ENCODE peak calls at places on chromosomes 12 and 14, in four cellular contexts. E is T-helper 1 cell, Z is endothelial cell, K is nephron progenitor cell. A is an unnamed sample.

GRCh38 chr14:23119362-23120327 is 590 bp upstream of the CEBPE start:
- DNase-seq in Z (no peak), K (no peak), E (no peak), A (no peak)

GRCh38 chr12:116058574-116058973 is 218.9 kb downstream of the MED13L start:
- DNase-seq in K (no peak), E (no peak), Z (no peak), A (no peak)

GRCh38 chr14:102749833-102750775 is 27.1 kb upstream of the TRAF3 start:
- DNase-seq in K (no peak), Z (no peak), E (no peak), A (no peak)

GRCh38 chr12:2526371-2526770 is 268.4 kb upstream of the FKBP4 start:
- DNase-seq in K (no peak), Z (no peak), E (no peak), A (no peak)

GRCh38 chr14:104424406-104425072 is 155.0 kb upstream of the C14orf180 start:
- DNase-seq in E (no peak), K (peak), Z (no peak), A (peak)

GRCh38 chr14:23015618-23016017 is 5.7 kb upstream of the C14orf93 start:
- DNase-seq in Z (no peak), K (no peak), E (no peak), A (no peak)

GRCh38 chr14:66045572-66046021 is 440.6 kb upstream of the CCDC196 start:
- DNase-seq in E (no peak), Z (peak), K (no peak), A (peak)

GRCh38 chr12:34604227-34604626 is 581.9 kb downstream of the ALG10 start:
- DNase-seq in Z (no peak), E (no peak), K (no peak), A (peak)

GRCh38 chr12:3107071-3107583 is 29.9 kb downstream of the TSPAN9 start:
- DNase-seq in E (no peak), Z (no peak), K (peak), A (no peak)

GRCh38 chr12:70660620-70661219 is 23.5 kb upstream of the PTPRB start:
- DNase-seq in Z (no peak), K (no peak), E (no peak), A (no peak)

GRCh38 chr14:71138236-71139057 is 231.2 kb downstream of the PCNX1 start:
- DNase-seq in Z (no peak), E (no peak), K (no peak), A (no peak)

GRCh38 chr14:80186301-80186800 is 25.0 kb downstream of the DIO2 start:
- DNase-seq in E (no peak), K (no peak), Z (no peak), A (no peak)

GRCh38 chr12:22234561-22234960 is 99.9 kb downstream of the ST8SIA1 start:
- DNase-seq in Z (no peak), E (no peak), K (no peak), A (no peak)

GRCh38 chr12:12562016-12562483 is 613 bp downstream of the DUSP16 start:
- DNase-seq in Z (peak), E (peak), K (peak), A (peak)

GRCh38 chr14:22871200-22871961 is at the start of gene LRP10:
- DNase-seq in K (peak), Z (peak), E (peak), A (peak)

GRCh38 chr12:13000616-13000934 is 510 bp upstream of the HEBP1 start:
- DNase-seq in K (no peak), E (peak), Z (no peak), A (no peak)

GRCh38 chr14:50007123-50007903 is 109.1 kb downstream of the VCPKMT start:
- DNase-seq in E (no peak), K (no peak), Z (no peak), A (no peak)

GRCh38 chr12:24798335-24798734 is 150.6 kb downstream of the BCAT1 start:
- DNase-seq in K (no peak), E (no peak), Z (no peak), A (no peak)

GRCh38 chr12:48189331-48190125 is 6.1 kb downstream of the CCDC184 start:
- DNase-seq in Z (peak), E (peak), K (peak), A (peak)

A was measured in D341Med.